ENCODE peak calls at places on chromosomes 1 and 21, in four cellular contexts. One of them, this sample, is unnamed.

GRCh38 chr1:36128126-36128904 is 3.3 kb upstream of the COL8A2 start:
- DNase-seq in esophagus muscularis mucosa: no peak
- DNase-seq in tibial artery: no peak
- DNase-seq in HCT116: no peak
- DNase-seq in this sample: no peak

GRCh38 chr1:111769517-111770146 is 13.9 kb downstream of the DDX20 start:
- DNase-seq in tibial artery: no peak
- DNase-seq in esophagus muscularis mucosa: no peak
- DNase-seq in HCT116: peak; percentile 48
- DNase-seq in this sample: peak; percentile 71

GRCh38 chr1:247111636-247112478 is 7.7 kb upstream of the ZNF669 start:
- DNase-seq in esophagus muscularis mucosa: peak; percentile 88
- DNase-seq in tibial artery: peak; percentile 87
- DNase-seq in HCT116: no peak
- DNase-seq in this sample: no peak

GRCh38 chr1:151936653-151937052 is 27.3 kb upstream of the THEM4 start:
- DNase-seq in HCT116: no peak
- DNase-seq in esophagus muscularis mucosa: peak; percentile 39
- DNase-seq in tibial artery: no peak
- DNase-seq in this sample: no peak

GRCh38 chr1:167784876-167785550 is 63.2 kb downstream of the MPZL1 start:
- DNase-seq in tibial artery: no peak
- DNase-seq in HCT116: no peak
- DNase-seq in esophagus muscularis mucosa: no peak
- DNase-seq in this sample: no peak

GRCh38 chr21:42302292-42302650 is 12.9 kb downstream of the TFF3 start:
- DNase-seq in HCT116: no peak
- DNase-seq in tibial artery: no peak
- DNase-seq in esophagus muscularis mucosa: no peak
- DNase-seq in this sample: no peak

GRCh38 chr1:244466724-244467123 is 5.7 kb downstream of the CATSPERE start:
- DNase-seq in HCT116: no peak
- DNase-seq in tibial artery: no peak
- DNase-seq in esophagus muscularis mucosa: no peak
- DNase-seq in this sample: no peak

GRCh38 chr1:243271990-243272389 is 16.1 kb downstream of the SDCCAG8 start:
- DNase-seq in tibial artery: no peak
- DNase-seq in esophagus muscularis mucosa: no peak
- DNase-seq in HCT116: no peak
- DNase-seq in this sample: no peak

GRCh38 chr1:52127181-52128175 is 14.4 kb upstream of the ZFYVE9 start:
- DNase-seq in HCT116: peak; percentile 57
- DNase-seq in esophagus muscularis mucosa: no peak
- DNase-seq in tibial artery: no peak
- DNase-seq in this sample: peak; percentile 50

GRCh38 chr1:54012862-54013261 is 5.1 kb downstream of the LDLRAD1 start:
- DNase-seq in esophagus muscularis mucosa: peak; percentile 84
- DNase-seq in tibial artery: peak; percentile 44
- DNase-seq in HCT116: no peak
- DNase-seq in this sample: no peak

GRCh38 chr1:199302554-199302953 is 663.7 kb downstream of the PTPRC start:
- DNase-seq in tibial artery: no peak
- DNase-seq in HCT116: no peak
- DNase-seq in esophagus muscularis mucosa: no peak
- DNase-seq in this sample: no peak

GRCh38 chr1:88920845-88921244 is 29.5 kb upstream of the GTF2B start:
- DNase-seq in tibial artery: no peak
- DNase-seq in esophagus muscularis mucosa: no peak
- DNase-seq in HCT116: no peak
- DNase-seq in this sample: no peak

GRCh38 chr1:85581802-85582686 is 1.5 kb downstream of the CCN1 start:
- DNase-seq in tibial artery: peak; percentile 77
- DNase-seq in esophagus muscularis mucosa: peak; percentile 91
- DNase-seq in HCT116: no peak
- DNase-seq in this sample: no peak

GRCh38 chr1:110477041-110477440 is 26.1 kb downstream of the PROK1 start:
- DNase-seq in HCT116: peak; percentile 90
- DNase-seq in tibial artery: no peak
- DNase-seq in esophagus muscularis mucosa: no peak
- DNase-seq in this sample: no peak

GRCh38 chr1:152109231-152109997 is 5.8 kb downstream of the TCHH start:
- DNase-seq in esophagus muscularis mucosa: no peak
- DNase-seq in tibial artery: no peak
- DNase-seq in HCT116: no peak
- DNase-seq in this sample: no peak

GRCh38 chr1:38735651-38736161 is 123.9 kb downstream of the RRAGC start:
- DNase-seq in esophagus muscularis mucosa: no peak
- DNase-seq in HCT116: no peak
- DNase-seq in tibial artery: no peak
- DNase-seq in this sample: no peak

GRCh38 chr1:41382531-41383090 is 21.4 kb downstream of the FOXO6 start:
- DNase-seq in tibial artery: peak; percentile 85
- DNase-seq in esophagus muscularis mucosa: no peak
- DNase-seq in HCT116: peak; percentile 22
- DNase-seq in this sample: no peak

GRCh38 chr1:223363057-223363855 is 720 bp downstream of the SUSD4 start:
- DNase-seq in esophagus muscularis mucosa: no peak
- DNase-seq in HCT116: no peak
- DNase-seq in tibial artery: no peak
- DNase-seq in this sample: no peak

GRCh38 chr1:218413179-218413578 is 68.0 kb downstream of the TGFB2 start:
- DNase-seq in tibial artery: no peak
- DNase-seq in HCT116: no peak
- DNase-seq in esophagus muscularis mucosa: no peak
- DNase-seq in this sample: no peak

GRCh38 chr1:236604218-236605029 is at the start of gene HEATR1:
- DNase-seq in tibial artery: peak; percentile 96
- DNase-seq in HCT116: peak; percentile 91
- DNase-seq in esophagus muscularis mucosa: peak; percentile 98
- DNase-seq in this sample: peak; percentile 96

GRCh38 chr21:44984792-44985440 is 45.1 kb downstream of the SLX9 start:
- DNase-seq in tibial artery: peak; percentile 91
- DNase-seq in esophagus muscularis mucosa: no peak
- DNase-seq in HCT116: no peak
- DNase-seq in this sample: no peak

GRCh38 chr1:183832472-183832871 is 27.6 kb downstream of the RGL1 start:
- DNase-seq in tibial artery: no peak
- DNase-seq in esophagus muscularis mucosa: no peak
- DNase-seq in HCT116: no peak
- DNase-seq in this sample: no peak

GRCh38 chr1:212260557-212261342 is 24.5 kb upstream of the PPP2R5A start:
- DNase-seq in esophagus muscularis mucosa: no peak
- DNase-seq in HCT116: peak; percentile 40
- DNase-seq in tibial artery: no peak
- DNase-seq in this sample: no peak

GRCh38 chr1:5620418-5620817 is 371.8 kb downstream of the NPHP4 start:
- DNase-seq in HCT116: no peak
- DNase-seq in esophagus muscularis mucosa: peak; percentile 77
- DNase-seq in tibial artery: no peak
- DNase-seq in this sample: no peak

GRCh38 chr1:247824023-247824422 is at the start of gene OR14A16:
- DNase-seq in tibial artery: no peak
- DNase-seq in esophagus muscularis mucosa: no peak
- DNase-seq in HCT116: no peak
- DNase-seq in this sample: peak; percentile 15

GRCh38 chr1:41758490-41758889 is 160.2 kb downstream of the HIVEP3 start:
- DNase-seq in tibial artery: no peak
- DNase-seq in HCT116: no peak
- DNase-seq in esophagus muscularis mucosa: no peak
- DNase-seq in this sample: no peak

GRCh38 chr1:43152866-43153265 is 19.2 kb downstream of the EBNA1BP2 start:
- DNase-seq in tibial artery: no peak
- DNase-seq in HCT116: no peak
- DNase-seq in esophagus muscularis mucosa: peak; percentile 90
- DNase-seq in this sample: peak; percentile 6

GRCh38 chr1:94068096-94068830 is 52.7 kb downstream of the ABCA4 start:
- DNase-seq in HCT116: peak; percentile 94
- DNase-seq in esophagus muscularis mucosa: no peak
- DNase-seq in tibial artery: no peak
- DNase-seq in this sample: no peak

GRCh38 chr1:67451815-67452214 is 21.6 kb upstream of the SERBP1 start:
- DNase-seq in HCT116: no peak
- DNase-seq in esophagus muscularis mucosa: no peak
- DNase-seq in tibial artery: no peak
- DNase-seq in this sample: no peak

GRCh38 chr1:111819566-111819965 is 63.9 kb downstream of the DDX20 start:
- DNase-seq in HCT116: no peak
- DNase-seq in tibial artery: no peak
- DNase-seq in esophagus muscularis mucosa: no peak
- DNase-seq in this sample: no peak

GRCh38 chr1:56493826-56494225 is 85.5 kb downstream of the PLPP3 start:
- DNase-seq in HCT116: no peak
- DNase-seq in esophagus muscularis mucosa: no peak
- DNase-seq in tibial artery: no peak
- DNase-seq in this sample: no peak

GRCh38 chr1:53540604-53541262 is 81.5 kb downstream of the DMRTB1 start:
- DNase-seq in tibial artery: no peak
- DNase-seq in HCT116: no peak
- DNase-seq in esophagus muscularis mucosa: no peak
- DNase-seq in this sample: no peak

GRCh38 chr1:207791290-207791689 is 39.4 kb downstream of the CD46 start:
- DNase-seq in tibial artery: no peak
- DNase-seq in HCT116: no peak
- DNase-seq in esophagus muscularis mucosa: no peak
- DNase-seq in this sample: no peak
- H3K4me3 ChIP-seq in tibial artery: no peak overlapping the region
- H3K4me3 ChIP-seq in HCT116: no peak overlapping the region
- H3K4me3 ChIP-seq in esophagus muscularis mucosa: no peak overlapping the region
- H3K4me3 ChIP-seq in this sample: no peak overlapping the region

GRCh38 chr1:33740040-33740745 is 123.7 kb upstream of the HMGB4 start:
- DNase-seq in HCT116: no peak
- DNase-seq in esophagus muscularis mucosa: no peak
- DNase-seq in tibial artery: no peak
- DNase-seq in this sample: no peak
- TF ChIP-seq CTCF in HCT116: no peak
- TF ChIP-seq CTCF in esophagus muscularis mucosa: no peak
- TF ChIP-seq CTCF in tibial artery: no peak
- TF ChIP-seq CTCF in this sample: no peak

GRCh38 chr1:202212787-202213186 is 19.2 kb downstream of the LGR6 start:
- DNase-seq in HCT116: no peak
- DNase-seq in tibial artery: no peak
- DNase-seq in esophagus muscularis mucosa: no peak
- DNase-seq in this sample: no peak

GRCh38 chr1:202214089-202214843 is 20.7 kb downstream of the LGR6 start:
- DNase-seq in HCT116: no peak
- DNase-seq in esophagus muscularis mucosa: no peak
- DNase-seq in tibial artery: no peak
- DNase-seq in this sample: no peak

GRCh38 chr1:202210969-202211368 is 17.4 kb downstream of the LGR6 start:
- DNase-seq in tibial artery: no peak
- DNase-seq in esophagus muscularis mucosa: no peak
- DNase-seq in HCT116: no peak
- DNase-seq in this sample: no peak

GRCh38 chr1:202215472-202216130 is 22.0 kb downstream of the LGR6 start:
- DNase-seq in HCT116: no peak
- DNase-seq in esophagus muscularis mucosa: no peak
- DNase-seq in tibial artery: no peak
- DNase-seq in this sample: no peak

DNA sequence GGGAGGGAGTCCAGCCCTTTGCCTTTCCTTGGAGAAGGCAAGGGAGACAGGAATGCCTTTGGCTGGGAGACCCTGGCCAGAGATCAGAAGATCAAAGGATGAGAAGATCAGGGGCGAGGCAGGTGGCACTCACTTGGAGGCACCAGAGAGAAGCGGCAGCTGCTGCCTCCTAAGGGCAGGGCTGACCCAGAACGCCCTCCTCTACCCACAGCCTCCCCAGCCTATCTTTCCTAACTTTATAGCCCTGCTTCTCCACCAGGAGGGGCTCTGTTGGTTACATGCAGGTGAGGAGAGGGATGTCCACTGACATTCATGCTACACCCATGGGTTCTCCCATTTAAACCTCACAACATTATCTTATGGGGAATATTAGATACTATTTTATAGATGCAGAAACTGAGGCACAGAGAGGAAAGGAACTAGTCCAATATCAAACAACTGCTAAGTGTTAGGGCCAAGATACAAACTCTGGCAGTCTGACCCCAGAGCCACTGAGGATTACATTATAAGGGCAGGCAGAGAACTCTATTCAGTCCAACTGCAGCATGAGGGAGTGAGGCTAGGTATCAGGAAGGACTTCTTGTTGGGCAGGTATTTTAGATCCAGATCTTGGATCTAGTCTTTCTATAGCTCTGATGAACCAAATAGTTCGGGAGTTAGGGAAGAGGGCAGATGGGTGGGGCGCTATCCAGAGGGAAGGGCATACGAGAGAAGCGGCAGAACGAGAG is 19.9 kb downstream of the LGR6 start:
- DNase-seq in tibial artery: no peak
- DNase-seq in HCT116: no peak
- DNase-seq in esophagus muscularis mucosa: no peak
- DNase-seq in this sample: no peak
- H3K4me3 ChIP-seq in tibial artery: peak overlapping the region; percentile 53
- H3K4me3 ChIP-seq in HCT116: no peak overlapping the region
- H3K4me3 ChIP-seq in esophagus muscularis mucosa: peak overlapping the region; percentile 33
- H3K4me3 ChIP-seq in this sample: no peak overlapping the region

GRCh38 chr21:37532868-37533780 is 166.6 kb downstream of the DYRK1A start:
- DNase-seq in esophagus muscularis mucosa: peak; percentile 24
- DNase-seq in HCT116: peak; percentile 47
- DNase-seq in tibial artery: peak; percentile 84
- DNase-seq in this sample: peak; percentile 68
- TF ChIP-seq CTCF in esophagus muscularis mucosa: no peak
- TF ChIP-seq CTCF in HCT116: peak; percentile 57
- TF ChIP-seq CTCF in tibial artery: peak; percentile 11
- TF ChIP-seq CTCF in this sample: peak; percentile 34

GRCh38 chr1:225890346-225891228 is 1.6 kb upstream of the LEFTY1 start:
- DNase-seq in esophagus muscularis mucosa: no peak
- DNase-seq in tibial artery: no peak
- DNase-seq in HCT116: no peak
- DNase-seq in this sample: no peak

GRCh38 chr1:225887030-225887314 is 2.0 kb downstream of the LEFTY1 start:
- DNase-seq in tibial artery: no peak
- DNase-seq in esophagus muscularis mucosa: no peak
- DNase-seq in HCT116: no peak
- DNase-seq in this sample: no peak

GRCh38 chr1:225888289-225888897 is 553 bp downstream of the LEFTY1 start:
- DNase-seq in esophagus muscularis mucosa: no peak
- DNase-seq in tibial artery: no peak
- DNase-seq in HCT116: no peak
- DNase-seq in this sample: no peak

GRCh38 chr1:225889743-225890142 is 797 bp upstream of the LEFTY1 start:
- DNase-seq in HCT116: no peak
- DNase-seq in esophagus muscularis mucosa: no peak
- DNase-seq in tibial artery: no peak
- DNase-seq in this sample: no peak

GRCh38 chr1:225888898-225889690 is at the start of gene LEFTY1:
- DNase-seq in tibial artery: no peak
- DNase-seq in esophagus muscularis mucosa: no peak
- DNase-seq in HCT116: no peak
- DNase-seq in this sample: no peak
- H3K4me3 ChIP-seq in tibial artery: no peak within 1 kb of the TSS
- H3K4me3 ChIP-seq in esophagus muscularis mucosa: no peak within 1 kb of the TSS
- H3K4me3 ChIP-seq in HCT116: no peak within 1 kb of the TSS
- H3K4me3 ChIP-seq in this sample: no peak within 1 kb of the TSS

This sample was measured in GM12865.